ENCODE peak calls at places on chromosomes 13 and 19, in four cellular contexts. A is endothelial cell of umbilical vein, V is tibial artery, R is AG04450. B is an unnamed sample.

GRCh38 chr19:2047449-2048103 is 3.5 kb downstream of the MKNK2 start:
- DNase-seq in R (no peak), V (peak), A (peak), B (no peak)

GRCh38 chr13:86188170-86188569 is 389.0 kb upstream of the SLITRK6 start:
- DNase-seq in A (no peak), R (no peak), V (no peak), B (no peak)

GRCh38 chr13:20492641-20493040 is 33.0 kb downstream of the CRYL1 start:
- DNase-seq in A (peak), R (no peak), V (no peak), B (peak)

GRCh38 chr19:4063369-4064072 is 3.2 kb downstream of the ZBTB7A start:
- DNase-seq in A (peak), V (no peak), R (no peak), B (no peak)

GRCh38 chr19:19737559-19738332 is 4.8 kb upstream of the ZNF14 start:
- DNase-seq in R (no peak), A (no peak), V (no peak), B (no peak)

GRCh38 chr19:51007488-51007887 is 6.1 kb upstream of the KLK8 start:
- DNase-seq in V (no peak), A (no peak), R (no peak), B (no peak)

GRCh38 chr19:42488783-42489521 is 39.3 kb downstream of the CEACAM1 start:
- DNase-seq in R (no peak), V (no peak), A (no peak), B (no peak)

GRCh38 chr13:19818223-19818842 is 35.6 kb upstream of the PSPC1 start:
- DNase-seq in V (no peak), A (peak), R (no peak), B (peak)

GRCh38 chr19:2986951-2987491 is 9.7 kb downstream of the TLE6 start:
- DNase-seq in R (no peak), A (peak), V (no peak), B (no peak)

GRCh38 chr13:90272356-90272755 is 1075.1 kb upstream of the MIR17HG start:
- DNase-seq in R (no peak), V (no peak), A (peak), B (no peak)

GRCh38 chr19:52270266-52270885 is 989 bp downstream of the ZNF766 start:
- DNase-seq in A (no peak), V (no peak), R (no peak), B (peak)

GRCh38 chr19:17205237-17206140 is 9.7 kb upstream of the USE1 start:
- DNase-seq in A (peak), V (no peak), R (no peak), B (peak)

GRCh38 chr19:39428309-39429112 is 7.2 kb downstream of the RPS16 start:
- DNase-seq in V (no peak), R (peak), A (peak), B (no peak)

GRCh38 chr13:113749956-113750355 is 9.1 kb upstream of the TMEM255B start:
- DNase-seq in V (no peak), A (no peak), R (no peak), B (no peak)

GRCh38 chr13:25761041-25761440 is 290.8 kb downstream of the SHISA2 start:
- DNase-seq in R (no peak), A (no peak), V (no peak), B (no peak)

GRCh38 chr19:30520735-30521479 is 148.7 kb downstream of the ZNF536 start:
- DNase-seq in V (no peak), R (no peak), A (no peak), B (no peak)

GRCh38 chr13:20860844-20861243 is 41.7 kb downstream of the XPO4 start:
- DNase-seq in V (no peak), R (no peak), A (no peak), B (no peak)

GRCh38 chr19:15534957-15535864 is 26.9 kb downstream of the CYP4F22 start:
- DNase-seq in A (no peak), R (no peak), V (no peak), B (no peak)

GRCh38 chr13:106182404-106182803 is 353.1 kb downstream of the EFNB2 start:
- DNase-seq in V (no peak), A (no peak), R (peak), B (peak)

GRCh38 chr19:10132848-10133350 is 13.2 kb upstream of the EIF3G start:
- DNase-seq in R (no peak), A (no peak), V (no peak), B (no peak)

GRCh38 chr13:50161052-50161451 is 145.8 kb downstream of the KCNRG start:
- DNase-seq in A (no peak), R (no peak), V (no peak), B (no peak)

GRCh38 chr19:16067205-16067938 is 8.9 kb upstream of the TPM4 start:
- DNase-seq in R (peak), A (peak), V (peak), B (no peak)

GRCh38 chr19:58305932-58306323 is 751 bp downstream of the ERVK3-1 start:
- DNase-seq in R (no peak), A (no peak), V (no peak), B (no peak)

GRCh38 chr13:31755803-31756212 is 16.5 kb downstream of the RXFP2 start:
- DNase-seq in V (no peak), R (no peak), A (no peak), B (no peak)

GRCh38 chr13:76596216-76596615 is 290.0 kb downstream of the KCTD12 start:
- DNase-seq in V (no peak), A (no peak), R (no peak), B (no peak)

GRCh38 chr13:87052731-87053130 is 618.4 kb upstream of the SLITRK5 start:
- DNase-seq in A (no peak), V (no peak), R (no peak), B (no peak)

GRCh38 chr19:50465986-50466771 is 10.1 kb upstream of the EMC10 start:
- DNase-seq in V (no peak), R (no peak), A (no peak), B (no peak)

DNA sequence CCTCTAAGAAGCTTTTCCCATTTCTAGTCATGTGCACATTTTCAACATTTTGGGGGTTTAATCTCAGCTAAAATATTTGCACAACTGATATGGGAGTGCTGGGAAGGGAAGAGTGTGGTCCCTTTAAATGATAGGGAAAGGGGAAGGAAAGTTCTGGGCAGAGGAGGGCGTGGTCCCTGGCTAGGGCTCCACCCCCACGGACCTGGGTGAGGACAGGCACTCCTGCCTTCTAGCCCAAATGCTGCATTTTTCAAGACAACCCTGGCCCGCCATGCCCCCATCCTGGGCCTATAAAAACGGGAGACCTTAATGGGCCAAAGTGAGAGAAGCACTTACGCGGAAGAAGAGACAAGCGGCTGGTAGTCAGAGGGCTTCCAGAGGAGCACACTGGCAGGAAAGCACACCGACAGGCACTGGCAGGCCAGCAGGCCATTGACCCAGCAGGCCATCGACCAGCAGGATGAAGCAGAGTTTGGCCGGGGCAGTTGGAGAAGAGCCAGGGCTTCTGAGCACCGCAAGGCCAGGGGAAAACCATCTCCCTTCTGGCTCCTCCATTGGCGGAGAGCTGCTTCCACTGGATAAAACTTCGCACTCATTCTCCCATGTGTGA is 266.7 kb downstream of the SPRY2 start:
- DNase-seq in A (no peak), R (no peak), V (no peak), B (no peak)
- H3K4me3 ChIP-seq in A (no peak), R (no peak), V (no peak), B (no peak)

GRCh38 chr13:43965446-43965845 is 85.7 kb downstream of the LACC1 start:
- DNase-seq in R (no peak), A (no peak), V (no peak), B (no peak)

GRCh38 chr13:43964698-43965097 is 85.0 kb downstream of the LACC1 start:
- DNase-seq in R (no peak), V (no peak), A (no peak), B (no peak)

GRCh38 chr13:43959291-43959690 is 79.6 kb downstream of the LACC1 start:
- DNase-seq in A (no peak), V (no peak), R (no peak), B (no peak)

GRCh38 chr13:43961909-43962308 is 82.2 kb downstream of the LACC1 start:
- DNase-seq in R (no peak), V (no peak), A (no peak), B (no peak)

DNA sequence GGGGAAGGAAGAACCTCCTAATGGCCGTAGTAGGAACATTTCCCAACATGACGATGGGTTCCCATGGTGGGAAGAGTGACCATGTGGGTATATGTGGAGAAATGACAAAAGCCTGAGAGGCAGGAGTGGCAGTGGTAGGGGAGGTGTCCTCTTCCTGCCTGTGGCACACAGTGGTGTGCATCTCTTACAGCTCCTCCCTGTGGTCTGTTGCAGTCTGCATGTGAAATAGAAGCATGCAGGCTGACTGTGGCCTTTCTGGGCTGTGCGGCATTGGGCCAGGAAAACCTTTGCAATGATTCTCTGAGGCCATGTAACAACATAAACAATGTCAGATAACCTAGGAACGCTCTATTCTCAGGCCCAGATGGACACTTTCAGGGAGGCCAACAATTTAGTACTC is 84.0 kb downstream of the LACC1 start:
- DNase-seq in V (no peak), A (no peak), R (no peak), B (no peak)
- TF ChIP-seq CTCF in V (no peak), A (no peak), R (no peak), B (no peak)

GRCh38 chr13:98214707-98215106 is 37.6 kb upstream of the RNF113B start:
- DNase-seq in A (no peak), V (no peak), R (no peak), B (no peak)
- H3K4me3 ChIP-seq in A (no peak), V (no peak), R (no peak), B (no peak)

DNA sequence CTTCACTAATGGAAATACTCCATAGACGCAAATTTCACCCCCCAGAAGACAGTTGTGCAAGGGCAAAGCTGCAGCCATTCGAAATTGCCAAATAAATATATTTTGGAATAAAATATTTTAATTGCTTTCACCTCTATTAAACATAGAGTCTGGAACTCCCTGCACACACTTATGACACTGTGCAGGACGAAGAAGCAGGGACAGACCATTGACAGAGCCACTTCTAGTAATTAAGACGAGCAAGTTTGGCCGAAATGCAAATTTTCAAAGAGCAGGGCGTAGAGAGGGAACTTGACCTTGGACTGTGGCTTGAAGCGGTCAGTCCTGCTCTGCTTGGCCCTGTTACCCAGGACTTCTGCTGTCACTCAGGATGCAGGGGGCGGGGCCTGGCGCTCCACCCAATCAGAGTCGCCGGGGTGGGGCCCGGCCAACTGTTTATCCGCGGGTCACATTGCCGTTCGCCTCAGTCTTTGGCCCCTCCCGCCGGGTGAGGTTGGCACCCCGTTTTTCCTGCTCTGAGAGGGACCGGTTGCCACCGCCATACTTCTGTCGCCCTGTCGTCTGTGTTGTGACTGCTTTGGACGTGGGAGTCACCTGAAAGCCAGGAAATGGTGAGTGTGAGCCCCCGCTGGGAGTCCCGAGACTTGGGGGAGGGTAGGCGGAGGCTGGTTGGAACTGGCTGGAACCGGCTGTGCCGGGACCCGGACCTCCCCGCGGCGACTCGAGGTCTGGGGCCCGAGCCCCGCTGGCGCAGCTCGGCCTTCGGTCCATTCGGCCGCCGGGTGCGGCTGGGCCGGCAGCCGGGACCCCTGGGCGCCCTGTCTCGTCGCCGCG is at the start of gene ZNF844:
- DNase-seq in R (peak), V (peak), A (peak), B (peak)
- TF ChIP-seq CTCF in R (no peak), V (no peak), A (no peak), B (no peak)

B was measured in A673.